ENCODE peak calls at places on chromosomes 3 and 15, in seven cellular contexts. One of them, this sample, is unnamed. For H3K27me3, the result is how much of the 10 kb centered on the place peaks cover.

GRCh38 chr15:70754862-70755261 is 8.5 kb downstream of the UACA start:
- DNase-seq in neural progenitor cell: no peak
- DNase-seq in AG04450: no peak
- DNase-seq in PC-3: no peak
- DNase-seq in mammary epithelial cell: no peak
- DNase-seq in transverse colon: no peak
- DNase-seq in WERI-Rb-1: no peak
- DNase-seq in this sample: no peak

GRCh38 chr3:114418724-114419543 is 125.1 kb downstream of the TIGIT start:
- DNase-seq in neural progenitor cell: peak
- DNase-seq in AG04450: peak
- DNase-seq in PC-3: peak
- DNase-seq in mammary epithelial cell: peak
- DNase-seq in transverse colon: no peak
- DNase-seq in WERI-Rb-1: no peak
- DNase-seq in this sample: peak

GRCh38 chr15:30889231-30889630 is 14.5 kb upstream of the FAN1 start:
- DNase-seq in neural progenitor cell: no peak
- DNase-seq in AG04450: no peak
- DNase-seq in PC-3: no peak
- DNase-seq in mammary epithelial cell: no peak
- DNase-seq in transverse colon: no peak
- DNase-seq in WERI-Rb-1: no peak
- DNase-seq in this sample: no peak

GRCh38 chr15:90872481-90873184 is 4.2 kb downstream of the FURIN start:
- DNase-seq in neural progenitor cell: no peak
- DNase-seq in AG04450: peak
- DNase-seq in PC-3: peak
- DNase-seq in mammary epithelial cell: peak
- DNase-seq in transverse colon: no peak
- DNase-seq in WERI-Rb-1: no peak
- DNase-seq in this sample: peak

GRCh38 chr3:134772591-134772990 is 22.5 kb upstream of the EPHB1 start:
- DNase-seq in neural progenitor cell: no peak
- DNase-seq in AG04450: no peak
- DNase-seq in PC-3: no peak
- DNase-seq in mammary epithelial cell: no peak
- DNase-seq in transverse colon: no peak
- DNase-seq in WERI-Rb-1: no peak
- DNase-seq in this sample: no peak

GRCh38 chr3:184693011-184693975 is 18.6 kb downstream of the MAGEF1 start:
- DNase-seq in neural progenitor cell: peak
- DNase-seq in AG04450: no peak
- DNase-seq in PC-3: no peak
- DNase-seq in mammary epithelial cell: no peak
- DNase-seq in transverse colon: no peak
- DNase-seq in WERI-Rb-1: peak
- DNase-seq in this sample: no peak

GRCh38 chr3:127427666-127428065 is 139.8 kb upstream of the PRR20G start:
- DNase-seq in neural progenitor cell: no peak
- DNase-seq in AG04450: no peak
- DNase-seq in PC-3: no peak
- DNase-seq in mammary epithelial cell: peak
- DNase-seq in transverse colon: no peak
- DNase-seq in WERI-Rb-1: no peak
- DNase-seq in this sample: no peak

GRCh38 chr3:88809993-88810392 is 297.4 kb upstream of the EPHA3 start:
- DNase-seq in neural progenitor cell: no peak
- DNase-seq in AG04450: no peak
- DNase-seq in PC-3: peak
- DNase-seq in mammary epithelial cell: peak
- DNase-seq in transverse colon: no peak
- DNase-seq in WERI-Rb-1: no peak
- DNase-seq in this sample: no peak

DNA sequence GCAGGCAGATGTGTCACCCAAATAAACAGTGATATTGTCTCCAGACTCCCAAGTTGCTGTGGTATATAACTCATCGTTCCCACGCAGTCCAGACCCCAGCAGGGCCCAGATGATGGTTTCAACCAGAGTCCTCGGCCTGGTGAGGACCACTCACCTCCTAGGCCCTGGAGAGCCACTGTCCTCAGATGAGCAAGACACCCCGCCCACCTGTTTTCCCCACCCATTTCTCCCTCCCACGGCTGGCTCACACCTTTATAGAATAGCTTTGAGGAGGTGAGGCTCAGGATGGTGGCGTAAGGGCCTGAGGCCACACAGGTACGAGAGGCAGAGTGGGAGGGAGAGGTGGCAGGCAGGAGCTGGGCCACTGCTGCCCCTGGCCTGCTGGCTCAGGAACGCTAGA is 7.5 kb downstream of the MESP1 start:
- DNase-seq in neural progenitor cell: no peak
- DNase-seq in AG04450: no peak
- DNase-seq in PC-3: peak
- DNase-seq in mammary epithelial cell: no peak
- DNase-seq in transverse colon: no peak
- DNase-seq in WERI-Rb-1: no peak
- DNase-seq in this sample: no peak
- TF ChIP-seq CTCF in neural progenitor cell: no peak
- TF ChIP-seq CTCF in AG04450: no peak
- TF ChIP-seq CTCF in PC-3: no peak
- TF ChIP-seq CTCF in mammary epithelial cell: no peak
- TF ChIP-seq CTCF in transverse colon: no peak
- TF ChIP-seq CTCF in WERI-Rb-1: no peak
- TF ChIP-seq CTCF in this sample: no peak

DNA sequence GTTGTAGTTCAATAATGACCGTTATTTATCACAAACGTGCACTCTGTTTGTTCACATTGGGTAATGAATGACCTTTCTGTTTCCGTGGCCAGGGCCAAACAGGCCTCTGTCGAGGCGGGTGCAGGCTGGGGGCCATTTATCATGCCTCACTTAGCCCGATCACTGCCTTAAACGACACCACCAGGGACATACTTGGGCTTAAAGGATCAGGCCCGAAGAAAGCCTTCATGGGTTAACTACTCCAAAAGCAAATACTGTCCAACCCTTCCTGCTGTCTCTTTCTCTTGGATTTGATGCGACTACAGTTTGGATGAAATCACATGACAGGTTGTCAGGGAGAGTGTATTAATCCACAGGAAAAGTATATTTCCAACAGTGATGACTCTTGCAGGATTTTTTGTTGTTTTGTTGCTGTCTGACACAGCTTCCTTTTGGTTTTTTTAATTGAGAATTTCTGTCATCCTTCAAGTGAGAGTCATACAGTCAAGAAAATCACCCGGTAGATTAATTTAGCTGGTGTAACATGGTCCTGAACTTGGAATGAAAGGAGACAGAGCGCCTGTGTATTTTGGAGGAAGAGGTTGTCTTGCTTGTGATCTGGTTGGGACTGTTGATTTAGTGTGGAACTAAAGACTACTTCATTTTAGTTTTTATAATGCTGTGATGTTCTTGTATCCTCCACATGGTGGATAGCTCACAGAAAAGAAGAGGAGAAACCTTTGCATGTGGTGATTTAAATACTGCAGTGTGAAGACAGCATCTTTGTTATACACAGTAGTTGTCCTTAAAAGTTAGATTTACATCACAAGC is 268.1 kb downstream of the PTPRG start:
- DNase-seq in neural progenitor cell: peak
- DNase-seq in AG04450: no peak
- DNase-seq in PC-3: no peak
- DNase-seq in mammary epithelial cell: no peak
- DNase-seq in transverse colon: no peak
- DNase-seq in WERI-Rb-1: peak
- DNase-seq in this sample: no peak
- H3K4me3 ChIP-seq in neural progenitor cell: no peak
- H3K4me3 ChIP-seq in AG04450: no peak
- H3K4me3 ChIP-seq in PC-3: no peak
- H3K4me3 ChIP-seq in mammary epithelial cell: no peak
- H3K4me3 ChIP-seq in transverse colon: no peak
- H3K4me3 ChIP-seq in WERI-Rb-1: no peak
- H3K4me3 ChIP-seq in this sample: no peak

GRCh38 chr3:12591997-12592715 is 35.3 kb downstream of the MKRN2 start:
- DNase-seq in neural progenitor cell: no peak
- DNase-seq in AG04450: no peak
- DNase-seq in PC-3: no peak
- DNase-seq in mammary epithelial cell: no peak
- DNase-seq in transverse colon: no peak
- DNase-seq in WERI-Rb-1: no peak
- DNase-seq in this sample: no peak
- H3K27me3 ChIP-seq in neural progenitor cell: under half
- H3K27me3 ChIP-seq in AG04450: under half
- H3K27me3 ChIP-seq in PC-3: under half
- H3K27me3 ChIP-seq in mammary epithelial cell: under half
- H3K27me3 ChIP-seq in transverse colon: under half
- H3K27me3 ChIP-seq in WERI-Rb-1: under half
- H3K27me3 ChIP-seq in this sample: under half

GRCh38 chr3:107630779-107631178 is 108.0 kb downstream of the BBX start:
- DNase-seq in neural progenitor cell: no peak
- DNase-seq in AG04450: no peak
- DNase-seq in PC-3: no peak
- DNase-seq in mammary epithelial cell: peak
- DNase-seq in transverse colon: no peak
- DNase-seq in WERI-Rb-1: no peak
- DNase-seq in this sample: no peak

GRCh38 chr3:107629556-107629955 is 106.8 kb downstream of the BBX start:
- DNase-seq in neural progenitor cell: no peak
- DNase-seq in AG04450: no peak
- DNase-seq in PC-3: no peak
- DNase-seq in mammary epithelial cell: no peak
- DNase-seq in transverse colon: no peak
- DNase-seq in WERI-Rb-1: no peak
- DNase-seq in this sample: no peak

GRCh38 chr3:107632576-107632975 is 109.8 kb downstream of the BBX start:
- DNase-seq in neural progenitor cell: no peak
- DNase-seq in AG04450: no peak
- DNase-seq in PC-3: no peak
- DNase-seq in mammary epithelial cell: no peak
- DNase-seq in transverse colon: no peak
- DNase-seq in WERI-Rb-1: no peak
- DNase-seq in this sample: no peak

GRCh38 chr3:107633327-107634141 is 110.8 kb downstream of the BBX start:
- DNase-seq in neural progenitor cell: no peak
- DNase-seq in AG04450: no peak
- DNase-seq in PC-3: no peak
- DNase-seq in mammary epithelial cell: no peak
- DNase-seq in transverse colon: no peak
- DNase-seq in WERI-Rb-1: no peak
- DNase-seq in this sample: no peak

DNA sequence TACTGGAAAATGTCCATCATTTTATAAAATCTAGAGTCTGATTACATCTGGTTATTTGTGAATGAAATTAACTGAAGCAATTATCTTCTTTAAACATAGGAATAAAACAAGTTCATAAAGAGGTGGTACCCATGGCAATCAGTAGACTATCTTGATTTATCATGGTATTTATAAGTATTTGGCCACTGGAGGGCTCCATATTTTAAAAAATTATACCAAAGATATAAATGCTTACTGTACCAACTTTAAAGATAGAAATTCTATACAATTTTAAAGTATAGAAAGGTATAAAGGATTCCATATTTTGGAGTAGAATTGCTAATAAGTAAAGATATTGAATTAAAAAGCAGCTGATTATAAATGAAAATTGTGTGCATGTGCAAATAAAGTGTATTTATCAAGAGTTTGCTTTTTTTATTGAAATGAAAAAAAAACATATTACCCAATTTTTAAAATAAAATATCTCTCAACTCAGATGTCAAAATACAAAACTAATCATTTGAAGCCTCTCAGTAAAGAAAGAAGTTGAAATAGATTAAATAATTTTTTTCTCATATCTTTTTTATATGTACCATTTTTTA is 105.3 kb downstream of the BBX start:
- DNase-seq in neural progenitor cell: no peak
- DNase-seq in AG04450: no peak
- DNase-seq in PC-3: peak
- DNase-seq in mammary epithelial cell: no peak
- DNase-seq in transverse colon: no peak
- DNase-seq in WERI-Rb-1: no peak
- DNase-seq in this sample: no peak
- TF ChIP-seq CTCF in neural progenitor cell: peak
- TF ChIP-seq CTCF in AG04450: peak
- TF ChIP-seq CTCF in PC-3: peak
- TF ChIP-seq CTCF in mammary epithelial cell: peak
- TF ChIP-seq CTCF in transverse colon: no peak
- TF ChIP-seq CTCF in WERI-Rb-1: no peak
- TF ChIP-seq CTCF in this sample: no peak

DNA sequence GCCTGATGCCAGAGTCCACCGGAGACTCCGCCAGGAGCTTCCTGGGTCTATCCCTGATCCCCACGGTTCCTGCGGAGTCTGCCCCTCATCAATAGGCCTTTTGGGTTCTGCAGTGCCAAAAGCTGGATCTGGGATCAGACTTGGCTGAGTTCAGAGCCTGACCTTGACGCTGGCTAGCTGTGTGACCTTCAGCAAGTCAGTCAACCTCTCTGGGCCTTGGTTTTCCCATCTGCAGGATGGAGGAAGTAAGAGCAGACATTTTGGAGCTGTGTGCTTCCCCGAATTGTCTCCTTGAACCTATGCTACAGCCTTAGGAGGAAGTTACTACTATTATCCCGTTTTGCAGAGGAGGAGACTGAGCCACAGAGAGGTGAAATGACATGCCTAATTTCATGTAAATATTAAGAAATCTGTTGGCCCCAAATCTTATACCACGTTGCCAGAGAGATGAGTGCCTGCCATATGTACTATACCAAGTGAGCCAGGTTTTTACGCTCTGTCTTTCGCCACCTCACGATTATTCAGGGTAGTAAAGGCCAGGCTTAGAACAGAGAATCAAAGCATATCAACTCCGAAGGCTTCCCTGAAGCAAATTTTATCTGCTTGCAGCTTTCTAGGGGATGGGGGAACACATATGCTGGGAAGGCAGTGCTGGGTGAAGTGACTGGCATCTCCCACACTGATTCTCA is 112.6 kb downstream of the SRGAP3 start:
- DNase-seq in neural progenitor cell: no peak
- DNase-seq in AG04450: no peak
- DNase-seq in PC-3: no peak
- DNase-seq in mammary epithelial cell: no peak
- DNase-seq in transverse colon: no peak
- DNase-seq in WERI-Rb-1: no peak
- DNase-seq in this sample: no peak
- H3K4me3 ChIP-seq in neural progenitor cell: no peak
- H3K4me3 ChIP-seq in AG04450: no peak
- H3K4me3 ChIP-seq in PC-3: no peak
- H3K4me3 ChIP-seq in mammary epithelial cell: no peak
- H3K4me3 ChIP-seq in transverse colon: peak
- H3K4me3 ChIP-seq in WERI-Rb-1: no peak
- H3K4me3 ChIP-seq in this sample: no peak

This sample was measured in kidney epithelial cell.